ENCODE peak calls at places on chromosomes 6 and 20, in five cellular contexts. W, F, P, K and X are unnamed samples. For H3K4me1, the result is how much of the 10 kb centered on the place peaks cover.

GRCh38 chr6:169591616-169592015 is 110.2 kb downstream of the WDR27 start:
- DNase-seq in W (no peak), F (no peak), P (no peak), K (no peak), X (no peak)

GRCh38 chr6:3715285-3715684 is 36.2 kb downstream of the PXDC1 start:
- DNase-seq in W (no peak), F (no peak), P (no peak), K (no peak), X (no peak)

GRCh38 chr6:4693158-4693557 is 83.0 kb upstream of the CDYL start:
- DNase-seq in W (no peak), F (no peak), P (no peak), K (peak), X (no peak)

GRCh38 chr20:9172908-9173307 is 104.0 kb downstream of the PLCB4 start:
- DNase-seq in W (no peak), F (no peak), P (no peak), K (no peak), X (peak)

GRCh38 chr6:89048985-89049384 is 31.6 kb upstream of the PNRC1 start:
- DNase-seq in W (no peak), F (no peak), P (no peak), K (peak), X (no peak)

GRCh38 chr20:61391812-61392520 is 139.9 kb downstream of the CDH4 start:
- DNase-seq in W (no peak), F (no peak), P (no peak), K (peak), X (no peak)

GRCh38 chr6:84967389-84967788 is 203.0 kb upstream of the TBX18 start:
- DNase-seq in W (no peak), F (no peak), P (peak), K (peak), X (peak)

GRCh38 chr6:165834613-165835259 is 171.7 kb upstream of the PDE10A start:
- DNase-seq in W (peak), F (peak), P (peak), K (peak), X (peak)

GRCh38 chr6:3270258-3270657 is 11.5 kb downstream of the PSMG4 start:
- DNase-seq in W (peak), F (no peak), P (no peak), K (no peak), X (no peak)

GRCh38 chr6:99143108-99143828 is 195.5 kb upstream of the FBXL4 start:
- DNase-seq in W (no peak), F (no peak), P (no peak), K (no peak), X (no peak)

GRCh38 chr6:69915346-69915745 is 49.0 kb downstream of the COL19A1 start:
- DNase-seq in W (no peak), F (no peak), P (no peak), K (no peak), X (no peak)

DNA sequence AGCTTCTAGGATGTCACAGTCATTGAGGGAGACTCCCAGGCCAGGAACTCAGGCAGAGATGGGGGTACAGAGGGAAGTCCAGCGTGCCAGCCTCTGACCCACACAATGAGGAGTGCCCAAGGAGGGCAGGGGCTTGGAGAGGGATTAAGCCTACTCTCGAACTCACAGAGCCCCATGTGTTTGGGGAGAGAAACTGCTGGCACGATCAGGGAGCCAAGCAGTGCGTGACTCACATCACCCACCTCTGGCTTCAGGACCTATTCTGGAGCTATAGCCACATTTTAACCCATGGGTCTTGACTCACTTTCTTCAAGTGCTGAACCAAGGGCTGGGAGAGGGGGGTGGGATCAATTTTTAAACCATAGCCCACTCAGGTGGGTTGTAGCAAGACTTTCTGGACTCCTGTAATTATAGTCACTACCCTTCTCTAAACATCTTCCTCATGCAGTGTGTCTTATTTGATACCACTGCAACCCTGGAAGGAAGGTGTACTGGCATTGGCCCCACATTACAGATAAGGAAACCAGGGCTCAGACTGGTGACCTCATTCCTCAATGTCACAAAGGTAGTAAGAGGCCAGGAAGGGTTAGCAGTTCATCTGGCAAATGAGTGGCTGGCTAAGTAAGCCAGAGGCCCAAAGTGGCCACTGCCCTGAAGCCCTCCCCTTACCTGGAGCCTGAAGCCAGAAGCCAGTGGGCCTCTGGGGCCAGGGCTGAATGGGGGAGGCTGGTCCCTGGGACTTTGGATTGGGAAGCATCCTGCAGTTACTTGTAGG is 12.0 kb downstream of the FOXP4 start:
- DNase-seq in W (no peak), F (no peak), P (no peak), K (peak), X (no peak)
- H3K4me1 ChIP-seq in W (under half), F (under half), P (under half), K (under half), X (under half)

GRCh38 chr6:133752129-133752528 is 136.8 kb upstream of the TCF21 start:
- DNase-seq in W (no peak), F (no peak), P (no peak), K (no peak), X (no peak)

GRCh38 chr6:133743621-133744020 is 145.3 kb upstream of the TCF21 start:
- DNase-seq in W (no peak), F (no peak), P (no peak), K (no peak), X (no peak)

GRCh38 chr6:133746417-133746770 is 142.5 kb upstream of the TCF21 start:
- DNase-seq in W (no peak), F (no peak), P (no peak), K (no peak), X (no peak)

GRCh38 chr6:133749427-133749826 is 139.5 kb upstream of the TCF21 start:
- DNase-seq in W (no peak), F (no peak), P (no peak), K (no peak), X (no peak)

GRCh38 chr6:133748628-133749027 is 140.3 kb upstream of the TCF21 start:
- DNase-seq in W (no peak), F (no peak), P (no peak), K (peak), X (no peak)
- TF ChIP-seq POLR2A in W (no peak), F (no peak), P (no peak), K (no peak), X (no peak)

GRCh38 chr20:45016089-45016641 is 49.9 kb downstream of the STK4 start:
- DNase-seq in W (no peak), F (no peak), P (no peak), K (peak), X (no peak)

GRCh38 chr20:45017859-45018258 is 51.5 kb downstream of the STK4 start:
- DNase-seq in W (no peak), F (no peak), P (no peak), K (no peak), X (no peak)

GRCh38 chr20:45019027-45019763 is 52.9 kb downstream of the STK4 start:
- DNase-seq in W (no peak), F (no peak), P (no peak), K (no peak), X (no peak)

GRCh38 chr20:45014671-45015415 is 48.5 kb downstream of the STK4 start:
- DNase-seq in W (no peak), F (no peak), P (no peak), K (peak), X (no peak)

GRCh38 chr20:45017281-45017680 is 51.0 kb downstream of the STK4 start:
- DNase-seq in W (no peak), F (no peak), P (no peak), K (no peak), X (no peak)
- TF ChIP-seq CTCF in W (no peak), F (no peak), P (no peak), K (no peak), X (no peak)

GRCh38 chr6:49305010-49305409 is 158.0 kb downstream of the MMUT start:
- DNase-seq in W (no peak), F (no peak), P (no peak), K (no peak), X (no peak)

GRCh38 chr6:49300443-49300842 is 162.6 kb downstream of the MMUT start:
- DNase-seq in W (no peak), F (no peak), P (no peak), K (no peak), X (no peak)

DNA sequence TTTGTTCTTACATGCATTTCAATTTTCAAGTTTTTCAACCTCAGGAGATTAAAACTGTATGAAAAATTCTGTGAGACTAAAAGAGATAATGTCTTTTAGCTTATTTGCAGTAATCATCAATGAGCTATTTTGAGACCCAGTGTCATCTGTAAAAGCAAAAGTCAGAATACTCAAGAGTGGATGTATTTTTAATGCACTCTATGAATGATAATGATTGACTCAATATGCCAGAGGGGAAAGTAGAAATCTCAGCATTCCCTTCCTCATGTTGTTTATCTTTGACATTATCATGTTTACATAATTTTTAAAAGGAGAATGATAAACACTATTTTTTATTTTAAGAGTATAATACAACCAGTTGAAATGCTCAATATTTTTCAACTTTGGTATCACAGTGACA is 162.1 kb downstream of the MMUT start:
- DNase-seq in W (no peak), F (no peak), P (no peak), K (no peak), X (no peak)
- H3K4me1 ChIP-seq in W (under half), F (under half), P (under half), K (under half), X (under half)

GRCh38 chr6:30688569-30688968 is 2.1 kb upstream of the PPP1R18 start:
- DNase-seq in W (no peak), F (no peak), P (no peak), K (no peak), X (no peak)

GRCh38 chr6:30689022-30689865 is 1.5 kb downstream of the NRM start:
- DNase-seq in W (no peak), F (no peak), P (no peak), K (no peak), X (no peak)

GRCh38 chr6:30689985-30690384 is 799 bp downstream of the NRM start:
- DNase-seq in W (no peak), F (no peak), P (no peak), K (no peak), X (no peak)

GRCh38 chr6:30691208-30691872 is 556 bp upstream of the NRM start:
- DNase-seq in W (no peak), F (no peak), P (no peak), K (no peak), X (no peak)

GRCh38 chr6:30690403-30691207 is at the start of gene NRM:
- DNase-seq in W (peak), F (peak), P (peak), K (peak), X (peak)
- TF ChIP-seq POLR2A in W (no peak), F (peak), P (peak), K (peak), X (no peak)